ENCODE peak calls at places on chromosomes 1 and 21, in six cellular contexts. G is GM19239, S is lower leg skin, Z is RCC 7860, Q is AG20443, A is GM10248. Y is an unnamed sample.

GRCh38 chr1:51671527-51672325 is 54.8 kb downstream of the OSBPL9 start:
- DNase-seq in G (no peak), S (no peak), Z (no peak), Q (no peak), A (no peak), Y (no peak)

GRCh38 chr1:164668451-164668850 is 109.5 kb downstream of the PBX1 start:
- DNase-seq in G (no peak), S (no peak), Z (no peak), Q (no peak), A (no peak), Y (no peak)

GRCh38 chr1:9843576-9843945 is 19.8 kb upstream of the CLSTN1 start:
- DNase-seq in G (no peak), S (no peak), Z (no peak), Q (no peak), A (no peak), Y (no peak)

GRCh38 chr1:13585599-13585965 is 1.9 kb downstream of the PDPN start:
- DNase-seq in G (no peak), S (no peak), Z (no peak), Q (no peak), A (no peak), Y (no peak)

GRCh38 chr1:204453141-204453772 is 41.3 kb downstream of the PIK3C2B start:
- DNase-seq in G (peak), S (no peak), Z (no peak), Q (no peak), A (peak), Y (no peak)

GRCh38 chr1:233681285-233681684 is 67.4 kb downstream of the KCNK1 start:
- DNase-seq in G (no peak), S (no peak), Z (no peak), Q (no peak), A (no peak), Y (no peak)

GRCh38 chr1:225919906-225920305 is 4.1 kb downstream of the PYCR2 start:
- DNase-seq in G (no peak), S (peak), Z (no peak), Q (peak), A (no peak), Y (no peak)

GRCh38 chr1:31387612-31388011 is 14.7 kb upstream of the FABP3 start:
- DNase-seq in G (no peak), S (no peak), Z (no peak), Q (peak), A (no peak), Y (no peak)

GRCh38 chr1:112389689-112390088 is 6.3 kb upstream of the CTTNBP2NL start:
- DNase-seq in G (no peak), S (peak), Z (no peak), Q (no peak), A (no peak), Y (no peak)

GRCh38 chr1:44566281-44567046 is 107.8 kb downstream of the TMEM53 start:
- DNase-seq in G (no peak), S (no peak), Z (no peak), Q (no peak), A (no peak), Y (no peak)

GRCh38 chr1:111895456-111895855 is 94.0 kb downstream of the KCND3 start:
- DNase-seq in G (no peak), S (no peak), Z (no peak), Q (peak), A (no peak), Y (no peak)

GRCh38 chr1:30052178-30052577 is 671.2 kb downstream of the MATN1 start:
- DNase-seq in G (no peak), S (no peak), Z (no peak), Q (no peak), A (no peak), Y (no peak)

GRCh38 chr1:44926311-44926781 is 60.0 kb downstream of the EIF2B3 start:
- DNase-seq in G (no peak), S (no peak), Z (no peak), Q (peak), A (no peak), Y (no peak)

GRCh38 chr1:152777510-152778137 is 2.7 kb downstream of the LCE1F start:
- DNase-seq in G (no peak), S (no peak), Z (no peak), Q (no peak), A (no peak), Y (peak)

GRCh38 chr1:161196521-161197451 is 2.1 kb downstream of the ADAMTS4 start:
- DNase-seq in G (no peak), S (no peak), Z (no peak), Q (peak), A (no peak), Y (no peak)

GRCh38 chr21:44903054-44903685 is 17.5 kb downstream of the ITGB2 start:
- DNase-seq in G (no peak), S (no peak), Z (no peak), Q (no peak), A (no peak), Y (no peak)

GRCh38 chr1:27773732-27774445 is 870 bp downstream of the STX12 start:
- DNase-seq in G (no peak), S (no peak), Z (no peak), Q (peak), A (no peak), Y (no peak)

GRCh38 chr1:167756760-167757405 is 35.1 kb downstream of the MPZL1 start:
- DNase-seq in G (no peak), S (no peak), Z (no peak), Q (no peak), A (no peak), Y (peak)

GRCh38 chr1:66801176-66801575 is at the start of gene INSL5:
- DNase-seq in G (no peak), S (no peak), Z (no peak), Q (no peak), A (no peak), Y (no peak)

GRCh38 chr1:210359255-210359654 is 30.6 kb downstream of the HHAT start:
- DNase-seq in G (no peak), S (no peak), Z (no peak), Q (no peak), A (no peak), Y (no peak)

GRCh38 chr1:162003061-162003824 is 20.4 kb downstream of the OLFML2B start:
- DNase-seq in G (no peak), S (peak), Z (peak), Q (peak), A (no peak), Y (no peak)

GRCh38 chr1:117681093-117681950 is 75.5 kb downstream of the TENT5C start:
- DNase-seq in G (no peak), S (no peak), Z (no peak), Q (no peak), A (no peak), Y (no peak)

GRCh38 chr1:37372740-37373139 is 101.6 kb upstream of the ZC3H12A start:
- DNase-seq in G (no peak), S (no peak), Z (no peak), Q (no peak), A (no peak), Y (no peak)

GRCh38 chr1:213951876-213952275 is 35.9 kb upstream of the PROX1 start:
- DNase-seq in G (no peak), S (no peak), Z (no peak), Q (no peak), A (no peak), Y (no peak)